ENCODE peak calls at places on chromosomes 11 and 22, in nine cellular contexts. M is uterus, T is BE2C, C is sigmoid colon, S is hepatocyte, R is NB4, V is endothelial cell of umbilical vein, Q is psoas muscle, E is suprapubic skin. A is an unnamed sample.

GRCh38 chr11:108697872-108698473 is 33.1 kb downstream of the DDX10 start:
- DNase-seq in M (peak), T (peak), C (no peak), S (peak), R (peak), V (peak), Q (no peak), E (no peak), A (peak)

GRCh38 chr22:35422145-35422544 is 22.2 kb downstream of the MCM5 start:
- DNase-seq in M (no peak), T (no peak), C (no peak), S (no peak), R (no peak), V (no peak), Q (no peak), E (no peak), A (no peak)

GRCh38 chr11:61955416-61956135 is 5.4 kb downstream of the BEST1 start:
- DNase-seq in M (peak), T (no peak), C (no peak), S (peak), R (no peak), V (peak), Q (peak), E (peak), A (peak)

GRCh38 chr11:14813506-14813905 is 78.5 kb downstream of the CYP2R1 start:
- DNase-seq in M (no peak), T (no peak), C (no peak), S (no peak), R (peak), V (no peak), Q (no peak), E (no peak), A (no peak)

GRCh38 chr11:116648229-116649174 is 124.3 kb downstream of the BUD13 start:
- DNase-seq in M (no peak), T (no peak), C (no peak), S (no peak), R (peak), V (no peak), Q (no peak), E (no peak), A (no peak)

GRCh38 chr22:50268655-50269113 is 1.5 kb downstream of the MAPK11 start:
- DNase-seq in M (no peak), T (no peak), C (no peak), S (no peak), R (peak), V (no peak), Q (no peak), E (no peak), A (no peak)

GRCh38 chr11:47051217-47051616 is 114.7 kb downstream of the CSTPP1 start:
- DNase-seq in M (no peak), T (no peak), C (no peak), S (no peak), R (no peak), V (no peak), Q (no peak), E (no peak), A (no peak)

GRCh38 chr11:11493698-11494097 is 128.1 kb downstream of the GALNT18 start:
- DNase-seq in M (no peak), T (no peak), C (no peak), S (no peak), R (no peak), V (no peak), Q (no peak), E (no peak), A (no peak)

GRCh38 chr22:30420401-30421178 is 5.0 kb upstream of the MTFP1 start:
- DNase-seq in M (no peak), T (no peak), C (no peak), S (no peak), R (no peak), V (peak), Q (no peak), E (no peak), A (no peak)

GRCh38 chr11:75767793-75768111 is 826 bp upstream of the DGAT2 start:
- DNase-seq in M (no peak), T (no peak), C (no peak), S (no peak), R (no peak), V (no peak), Q (no peak), E (no peak), A (no peak)

GRCh38 chr22:30667092-30667485 is 586 bp downstream of the DUSP18 start:
- DNase-seq in M (no peak), T (no peak), C (no peak), S (peak), R (peak), V (peak), Q (no peak), E (no peak), A (no peak)

GRCh38 chr11:75786101-75786736 is 17.6 kb downstream of the DGAT2 start:
- DNase-seq in M (no peak), T (no peak), C (no peak), S (peak), R (no peak), V (no peak), Q (peak), E (no peak), A (no peak)

GRCh38 chr11:70497536-70498075 is 99.3 kb downstream of the CTTN start:
- DNase-seq in M (no peak), T (peak), C (peak), S (no peak), R (no peak), V (no peak), Q (peak), E (no peak), A (no peak)

GRCh38 chr11:66328036-66328306 is 8.3 kb downstream of the RIN1 start:
- DNase-seq in M (no peak), T (no peak), C (no peak), S (no peak), R (no peak), V (no peak), Q (peak), E (peak), A (no peak)

GRCh38 chr11:11510939-11511338 is 110.9 kb downstream of the GALNT18 start:
- DNase-seq in M (peak), T (no peak), C (peak), S (no peak), R (peak), V (no peak), Q (peak), E (no peak), A (peak)

GRCh38 chr11:69664103-69664775 is 10.9 kb downstream of the LTO1 start:
- DNase-seq in M (peak), T (no peak), C (peak), S (no peak), R (no peak), V (no peak), Q (peak), E (peak), A (no peak)

GRCh38 chr11:100925935-100926334 is 203.7 kb downstream of the PGR start:
- DNase-seq in M (no peak), T (no peak), C (no peak), S (no peak), R (peak), V (peak), Q (no peak), E (no peak), A (no peak)

GRCh38 chr22:31917227-31917921 is 27.0 kb upstream of the YWHAH start:
- DNase-seq in M (no peak), T (no peak), C (no peak), S (no peak), R (peak), V (no peak), Q (peak), E (no peak), A (no peak)

GRCh38 chr11:47111318-47111804 is 65.3 kb downstream of the ARFGAP2 start:
- DNase-seq in M (no peak), T (no peak), C (no peak), S (no peak), R (no peak), V (no peak), Q (no peak), E (no peak), A (no peak)

GRCh38 chr11:12800032-12800671 is 125.9 kb downstream of the TEAD1 start:
- DNase-seq in M (no peak), T (no peak), C (no peak), S (peak), R (no peak), V (peak), Q (no peak), E (no peak), A (no peak)

DNA sequence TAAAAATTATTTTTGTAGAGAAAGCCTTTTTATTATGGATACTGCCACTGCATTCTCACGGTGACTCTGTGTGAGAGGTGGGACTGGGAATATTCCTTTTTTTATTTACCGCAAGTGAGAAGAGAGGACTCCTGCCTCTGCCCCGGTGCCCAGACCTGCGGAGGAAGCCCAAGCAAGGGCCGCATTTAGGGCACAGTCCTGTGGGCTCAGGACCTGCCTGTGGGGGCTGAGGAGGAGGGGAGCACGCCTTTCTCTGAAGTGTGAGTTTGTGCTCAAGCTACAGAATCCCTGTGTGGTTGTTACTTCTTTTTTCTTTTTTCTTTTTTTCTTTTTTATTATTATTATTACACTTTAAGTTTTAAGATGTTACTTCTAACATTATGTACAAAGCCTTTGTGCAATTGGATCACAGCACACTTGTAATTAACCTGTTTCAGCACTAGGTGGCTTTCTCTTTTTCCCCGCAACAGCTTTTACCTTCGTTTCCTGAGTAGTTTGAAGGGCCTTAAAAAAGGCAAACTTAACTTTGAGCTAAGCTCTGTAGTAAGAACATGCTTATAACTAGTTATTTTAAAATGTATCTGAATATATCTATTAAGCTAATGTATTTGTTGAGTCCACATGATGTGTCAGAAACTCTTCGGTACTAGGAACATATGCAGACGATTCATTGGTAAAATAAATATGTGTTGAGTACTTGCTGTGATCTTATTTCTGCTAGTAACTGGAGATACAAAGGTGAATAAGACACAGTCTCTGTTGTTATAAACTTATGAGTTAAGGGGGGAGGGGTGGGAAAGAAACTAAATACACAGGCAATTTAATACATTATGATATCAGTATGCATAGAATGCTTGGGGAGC is 18.3 kb downstream of the AMOTL1 start:
- DNase-seq in M (no peak), T (no peak), C (no peak), S (no peak), R (peak), V (peak), Q (no peak), E (no peak), A (no peak)
- TF ChIP-seq CTCF in M (peak), T (peak), C (peak), S (peak), R (peak), V (peak), Q (peak), E (peak), A (peak)

GRCh38 chr11:64644348-64645242 is 53.6 kb downstream of the SLC22A12 start:
- DNase-seq in M (no peak), T (peak), C (no peak), S (peak), R (peak), V (no peak), Q (no peak), E (no peak), A (no peak)

GRCh38 chr11:64642418-64642735 is 51.4 kb downstream of the SLC22A12 start:
- DNase-seq in M (no peak), T (no peak), C (no peak), S (no peak), R (no peak), V (no peak), Q (no peak), E (no peak), A (no peak)

GRCh38 chr11:64643927-64644326 is 52.9 kb downstream of the SLC22A12 start:
- DNase-seq in M (no peak), T (no peak), C (no peak), S (no peak), R (no peak), V (no peak), Q (no peak), E (no peak), A (no peak)

GRCh38 chr11:64642876-64643257 is 51.8 kb downstream of the SLC22A12 start:
- DNase-seq in M (no peak), T (no peak), C (no peak), S (no peak), R (no peak), V (no peak), Q (no peak), E (no peak), A (no peak)

GRCh38 chr11:64643258-64643881 is 52.4 kb downstream of the SLC22A12 start:
- DNase-seq in M (peak), T (peak), C (peak), S (peak), R (no peak), V (no peak), Q (no peak), E (no peak), A (peak)
- TF ChIP-seq CTCF in M (no peak), T (no peak), C (no peak), S (no peak), R (no peak), V (no peak), Q (no peak), E (no peak), A (no peak)

GRCh38 chr22:39459681-39460080 is 2.9 kb downstream of the MGAT3 start:
- DNase-seq in M (no peak), T (no peak), C (no peak), S (no peak), R (no peak), V (no peak), Q (no peak), E (no peak), A (no peak)

GRCh38 chr22:39463277-39463676 is 6.5 kb downstream of the MGAT3 start:
- DNase-seq in M (no peak), T (no peak), C (no peak), S (no peak), R (no peak), V (no peak), Q (no peak), E (no peak), A (no peak)

GRCh38 chr22:39466228-39467006 is 9.6 kb downstream of the MGAT3 start:
- DNase-seq in M (no peak), T (no peak), C (no peak), S (no peak), R (no peak), V (no peak), Q (no peak), E (no peak), A (no peak)

GRCh38 chr22:39463931-39464390 is 7.1 kb downstream of the MGAT3 start:
- DNase-seq in M (no peak), T (no peak), C (no peak), S (no peak), R (no peak), V (no peak), Q (peak), E (no peak), A (no peak)

DNA sequence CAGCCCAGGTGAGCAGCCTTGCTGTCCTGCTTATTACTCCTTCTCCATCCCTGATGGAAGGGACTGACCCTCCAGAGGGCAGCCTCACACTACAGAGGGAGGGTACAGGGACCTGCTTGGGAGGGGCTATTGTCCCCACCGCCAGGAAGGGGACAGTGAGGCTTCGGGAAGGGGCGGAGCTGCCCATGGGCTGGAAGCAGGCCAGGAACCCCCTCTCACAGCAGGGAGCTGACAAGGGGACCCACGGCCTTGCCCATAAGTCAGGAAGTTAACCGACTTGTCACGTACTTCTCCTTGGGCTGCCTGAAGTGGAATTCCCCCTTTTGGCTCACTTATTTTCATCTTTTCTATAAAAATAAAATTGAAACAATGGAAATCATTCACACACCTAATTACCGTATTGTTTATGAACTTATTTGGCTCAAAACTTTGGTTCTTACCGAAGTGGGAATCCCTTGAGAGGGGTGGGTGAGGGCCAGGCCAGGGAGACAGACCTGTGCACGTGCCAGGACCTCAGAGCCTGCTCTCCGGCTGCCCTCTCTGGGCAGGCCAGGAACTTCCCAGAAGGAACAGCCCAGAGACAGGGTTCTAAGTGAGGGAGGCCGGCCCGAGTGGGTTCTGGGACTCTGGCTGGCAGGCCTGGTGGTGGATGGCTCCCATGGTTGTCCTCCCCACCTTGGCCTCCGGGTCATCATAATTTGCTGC is 5.8 kb downstream of the MGAT3 start:
- DNase-seq in M (peak), T (no peak), C (no peak), S (peak), R (peak), V (no peak), Q (no peak), E (no peak), A (no peak)
- TF ChIP-seq CTCF in M (no peak), T (no peak), C (no peak), S (peak), R (no peak), V (no peak), Q (peak), E (no peak), A (no peak)

GRCh38 chr11:102451693-102452460 is 688 bp downstream of the TMEM123 start:
- DNase-seq in M (peak), T (peak), C (peak), S (peak), R (peak), V (peak), Q (peak), E (peak), A (peak)

GRCh38 chr11:102452461-102453285 is at the start of gene TMEM123:
- DNase-seq in M (peak), T (peak), C (peak), S (peak), R (peak), V (peak), Q (peak), E (peak), A (peak)

GRCh38 chr11:102451041-102451692 is 1.4 kb downstream of the TMEM123 start:
- DNase-seq in M (no peak), T (no peak), C (no peak), S (no peak), R (no peak), V (peak), Q (no peak), E (no peak), A (no peak)

GRCh38 chr11:102453921-102454320 is 1.4 kb upstream of the TMEM123 start:
- DNase-seq in M (no peak), T (no peak), C (no peak), S (no peak), R (no peak), V (no peak), Q (no peak), E (no peak), A (no peak)

GRCh38 chr11:102453286-102453797 is 777 bp upstream of the TMEM123 start:
- DNase-seq in M (peak), T (no peak), C (no peak), S (peak), R (no peak), V (no peak), Q (no peak), E (no peak), A (no peak)
- TF ChIP-seq CTCF in M (no peak), T (no peak), C (no peak), S (no peak), R (no peak), V (no peak), Q (no peak), E (no peak), A (no peak)

GRCh38 chr11:36065436-36065835 is 121.6 kb downstream of the LDLRAD3 start:
- DNase-seq in M (no peak), T (no peak), C (no peak), S (no peak), R (no peak), V (no peak), Q (no peak), E (no peak), A (no peak)

GRCh38 chr11:36062796-36063380 is 119.0 kb downstream of the LDLRAD3 start:
- DNase-seq in M (peak), T (no peak), C (no peak), S (no peak), R (no peak), V (peak), Q (no peak), E (no peak), A (no peak)

GRCh38 chr11:36069576-36070214 is 125.8 kb downstream of the LDLRAD3 start:
- DNase-seq in M (no peak), T (no peak), C (no peak), S (peak), R (no peak), V (no peak), Q (no peak), E (no peak), A (peak)

GRCh38 chr11:36070215-36070976 is 126.5 kb downstream of the LDLRAD3 start:
- DNase-seq in M (no peak), T (no peak), C (no peak), S (no peak), R (no peak), V (no peak), Q (no peak), E (no peak), A (no peak)

GRCh38 chr11:36066891-36067290 is 123.0 kb downstream of the LDLRAD3 start:
- DNase-seq in M (no peak), T (no peak), C (no peak), S (no peak), R (no peak), V (no peak), Q (no peak), E (no peak), A (no peak)
- TF ChIP-seq CTCF in M (no peak), T (no peak), C (no peak), S (no peak), R (no peak), V (no peak), Q (no peak), E (no peak), A (no peak)

DNA sequence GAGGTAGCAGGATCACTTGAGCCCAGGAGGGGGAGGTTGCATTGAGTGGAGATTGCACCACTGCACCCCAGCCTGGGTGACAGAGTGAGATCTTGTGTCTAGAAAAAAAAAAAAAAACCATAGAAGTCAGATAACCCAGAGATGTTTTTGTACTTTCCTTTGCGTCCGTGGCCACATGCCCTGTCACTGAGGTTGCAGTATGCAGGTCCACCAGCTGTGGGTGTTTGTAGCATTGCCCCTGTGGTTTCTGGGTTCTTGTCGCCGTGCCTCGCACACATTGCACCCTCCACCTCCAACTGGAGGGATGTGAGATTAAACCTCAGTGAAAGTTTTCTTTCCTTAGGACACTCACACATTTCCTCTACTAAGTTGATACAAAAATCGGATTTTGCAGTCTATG is 70.3 kb downstream of the TNRC6B start:
- DNase-seq in M (no peak), T (no peak), C (no peak), S (no peak), R (no peak), V (no peak), Q (no peak), E (no peak), A (no peak)
- TF ChIP-seq CTCF in M (no peak), T (no peak), C (no peak), S (no peak), R (no peak), V (no peak), Q (no peak), E (no peak), A (no peak)

GRCh38 chr22:27682438-27682837 is 119.1 kb downstream of the MN1 start:
- DNase-seq in M (no peak), T (peak), C (no peak), S (no peak), R (peak), V (no peak), Q (no peak), E (no peak), A (peak)
- TF ChIP-seq CTCF in M (no peak), T (peak), C (no peak), S (peak), R (peak), V (peak), Q (peak), E (no peak), A (peak)

A was measured in glutamatergic neuron.